ENCODE peak calls at places on chromosome X, in nine cellular contexts. V, U, L, S, P, T, R, X and J are unnamed samples.

GRCh38 chrX:45515262-45516215 is 314.9 kb upstream of the DIPK2B start:
- DNase-seq in L (peak; percentile 42), S (peak; percentile 93), X (no peak), U (peak; percentile 78), V (peak; percentile 24), R (peak; percentile 3), T (no peak), P (peak; percentile 87), J (no peak)

GRCh38 chrX:118239471-118239870 is 106.4 kb upstream of the WDR44 start:
- DNase-seq in L (no peak), S (no peak), U (no peak), P (peak; percentile 35), R (no peak), V (no peak), T (no peak), X (no peak), J (no peak)

GRCh38 chrX:30275498-30275897 is 28.6 kb downstream of the MAGEB1 start:
- DNase-seq in S (peak; percentile 5), R (no peak), U (no peak), T (no peak), P (no peak), L (no peak), V (no peak), X (no peak), J (no peak)

GRCh38 chrX:74118503-74118902 is 185.5 kb upstream of the ZCCHC13 start:
- DNase-seq in U (peak; percentile 60), S (peak; percentile 22), L (no peak), P (no peak), T (no peak), V (no peak), X (no peak), R (no peak), J (no peak)

GRCh38 chrX:18410038-18410437 is 15.4 kb upstream of the CDKL5 start:
- DNase-seq in V (no peak), T (no peak), U (no peak), S (peak; percentile 54), R (no peak), X (no peak), L (no peak), P (peak; percentile 41), J (no peak)

GRCh38 chrX:26254436-26254835 is 38.5 kb downstream of the MAGEB5 start:
- DNase-seq in S (no peak), T (no peak), V (no peak), X (no peak), R (no peak), U (no peak), P (no peak), L (no peak), J (no peak)

GRCh38 chrX:2371026-2371778 is 129.6 kb downstream of the DHRSX start:
- DNase-seq in U (no peak), P (peak; percentile 45), X (no peak), L (no peak), T (no peak), R (no peak), V (no peak), S (no peak), J (no peak)

GRCh38 chrX:2595258-2595657 is 94.5 kb upstream of the DHRSX start:
- DNase-seq in R (no peak), P (peak; percentile 70), L (no peak), T (no peak), S (peak; percentile 50), U (no peak), V (no peak), X (no peak), J (no peak)

GRCh38 chrX:109793191-109793590 is 60.1 kb upstream of the ACSL4 start:
- DNase-seq in S (peak; percentile 31), U (peak; percentile 33), V (no peak), P (peak; percentile 6), R (no peak), T (no peak), X (no peak), L (no peak), J (no peak)

GRCh38 chrX:15072880-15073279 is 197.0 kb downstream of the ASB9 start:
- DNase-seq in R (no peak), S (no peak), V (no peak), P (no peak), U (no peak), L (no peak), X (no peak), T (no peak), J (no peak)

GRCh38 chrX:153886915-153887314 is 942 bp upstream of the L1CAM start:
- DNase-seq in R (no peak), S (peak; percentile 34), L (no peak), X (no peak), V (no peak), P (no peak), T (no peak), U (no peak), J (no peak)

GRCh38 chrX:65667503-65668355 is at the start of gene MSN:
- DNase-seq in U (no peak), X (peak; percentile 44), L (peak; percentile 53), P (peak; percentile 57), V (peak; percentile 81), S (peak; percentile 76), T (peak; percentile 35), R (no peak), J (no peak)

GRCh38 chrX:13165266-13165665 is 120.8 kb upstream of the FAM9C start:
- DNase-seq in U (no peak), L (no peak), R (no peak), V (no peak), S (no peak), X (no peak), P (no peak), T (no peak), J (no peak)

GRCh38 chrX:56757327-56757726 is 28.3 kb downstream of the NBDY start:
- DNase-seq in L (no peak), P (no peak), S (no peak), T (no peak), X (no peak), R (no peak), U (no peak), V (no peak), J (no peak)

GRCh38 chrX:5726246-5726645 is 502.4 kb downstream of the NLGN4X start:
- DNase-seq in P (peak; percentile 32), V (no peak), U (no peak), T (no peak), R (no peak), L (no peak), S (no peak), X (no peak), J (no peak)

GRCh38 chrX:40579880-40580536 is 762 bp upstream of the ATP6AP2 start:
- DNase-seq in L (no peak), X (no peak), T (no peak), U (no peak), P (no peak), R (no peak), S (no peak), V (no peak), J (no peak)